ENCODE peak calls at places on chromosomes 2 and 18, in six cellular contexts. F is A549; Q is activated CD8-positive, alpha-beta T cell treated with anti-CD3 and anti-CD28 coated beads, Interleukin-2, amount 10 ng/mL, durations not matched to agents 7 days and 5 days; C is H54; B is MV-4-11; R is heart right ventricle. A is an unnamed sample.

GRCh38 chr18:37252854-37253396 is 312.7 kb downstream of the CELF4 start:
- DNase-seq in F (no peak), Q (no peak), C (no peak), B (no peak), R (no peak), A (no peak)

GRCh38 chr2:238906254-238906935 is 58.5 kb downstream of the TWIST2 start:
- DNase-seq in F (no peak), Q (no peak), C (no peak), B (no peak), R (no peak), A (no peak)

GRCh38 chr18:61502472-61502871 is 169.2 kb downstream of the CDH20 start:
- DNase-seq in F (peak), Q (no peak), C (peak), B (no peak), R (peak), A (peak)

GRCh38 chr2:96197541-96198255 is 10.9 kb downstream of the STARD7 start:
- DNase-seq in F (no peak), Q (no peak), C (no peak), B (no peak), R (no peak), A (no peak)

GRCh38 chr2:235493775-235494715 is at the start of gene AGAP1:
- DNase-seq in F (peak), Q (no peak), C (peak), B (no peak), R (peak), A (peak)

GRCh38 chr2:216215991-216216390 is 106.8 kb downstream of the XRCC5 start:
- DNase-seq in F (peak), Q (peak), C (no peak), B (no peak), R (no peak), A (peak)

GRCh38 chr2:223952280-223952968 is 4.8 kb upstream of the MRPL44 start:
- DNase-seq in F (no peak), Q (no peak), C (no peak), B (no peak), R (no peak), A (no peak)

GRCh38 chr2:232503792-232504323 is 16.2 kb upstream of the ECEL1 start:
- DNase-seq in F (no peak), Q (no peak), C (no peak), B (no peak), R (no peak), A (no peak)

GRCh38 chr2:112768432-112768831 is 4.0 kb upstream of the CKAP2L start:
- DNase-seq in F (no peak), Q (no peak), C (no peak), B (peak), R (no peak), A (no peak)

GRCh38 chr18:39647627-39648502 is 2082.3 kb upstream of the CELF4 start:
- DNase-seq in F (no peak), Q (no peak), C (no peak), B (no peak), R (peak), A (peak)